ENCODE peak calls at places on chromosome 14, in five cellular contexts. One of them, this sample, is unnamed.

GRCh38 chr14:22699801-22700564 is 55.8 kb upstream of the OR6J1 start:
- DNase-seq in HFFc6: peak; percentile 22
- DNase-seq in psoas muscle: no peak
- DNase-seq in type B pancreatic cell: no peak
- DNase-seq in tibial nerve: no peak
- DNase-seq in this sample: no peak

GRCh38 chr14:64758711-64759554 is 54.7 kb downstream of the PLEKHG3 start:
- DNase-seq in type B pancreatic cell: no peak
- DNase-seq in tibial nerve: no peak
- DNase-seq in psoas muscle: peak; percentile 45
- DNase-seq in HFFc6: peak; percentile 88
- DNase-seq in this sample: no peak

GRCh38 chr14:102690509-102691286 is 86.6 kb upstream of the TRAF3 start:
- DNase-seq in tibial nerve: no peak
- DNase-seq in HFFc6: no peak
- DNase-seq in type B pancreatic cell: no peak
- DNase-seq in psoas muscle: no peak
- DNase-seq in this sample: no peak

GRCh38 chr14:63551338-63551737 is 8.2 kb upstream of the PPP2R5E start:
- DNase-seq in HFFc6: no peak
- DNase-seq in tibial nerve: no peak
- DNase-seq in psoas muscle: no peak
- DNase-seq in type B pancreatic cell: no peak
- DNase-seq in this sample: no peak

GRCh38 chr14:68718033-68718725 is 74.7 kb downstream of the ZFP36L1 start:
- DNase-seq in HFFc6: no peak
- DNase-seq in type B pancreatic cell: no peak
- DNase-seq in psoas muscle: no peak
- DNase-seq in tibial nerve: no peak
- DNase-seq in this sample: no peak

GRCh38 chr14:73725116-73726024 is 11.2 kb upstream of the PNMA1 start:
- DNase-seq in HFFc6: no peak
- DNase-seq in psoas muscle: peak; percentile 75
- DNase-seq in type B pancreatic cell: no peak
- DNase-seq in tibial nerve: peak; percentile 3
- DNase-seq in this sample: no peak

GRCh38 chr14:103803661-103804060 is 43.7 kb downstream of the PPP1R13B start:
- DNase-seq in tibial nerve: no peak
- DNase-seq in HFFc6: peak; percentile 66
- DNase-seq in psoas muscle: no peak
- DNase-seq in type B pancreatic cell: no peak
- DNase-seq in this sample: no peak

GRCh38 chr14:103105580-103106168 is 11.1 kb downstream of the EXOC3L4 start:
- DNase-seq in psoas muscle: no peak
- DNase-seq in HFFc6: no peak
- DNase-seq in type B pancreatic cell: no peak
- DNase-seq in tibial nerve: no peak
- DNase-seq in this sample: no peak

GRCh38 chr14:75822522-75823288 is 159.1 kb downstream of the TGFB3 start:
- DNase-seq in tibial nerve: no peak
- DNase-seq in psoas muscle: no peak
- DNase-seq in type B pancreatic cell: no peak
- DNase-seq in HFFc6: peak; percentile 79
- DNase-seq in this sample: no peak

GRCh38 chr14:95431199-95432145 is 85.0 kb downstream of the SYNE3 start:
- DNase-seq in HFFc6: no peak
- DNase-seq in psoas muscle: no peak
- DNase-seq in tibial nerve: no peak
- DNase-seq in type B pancreatic cell: no peak
- DNase-seq in this sample: peak; percentile 24

GRCh38 chr14:23438130-23438893 is 2.9 kb upstream of the MYH7 start:
- DNase-seq in HFFc6: no peak
- DNase-seq in type B pancreatic cell: peak; percentile 55
- DNase-seq in tibial nerve: no peak
- DNase-seq in psoas muscle: no peak
- DNase-seq in this sample: no peak

GRCh38 chr14:81400202-81400678 is at the start of gene STON2:
- DNase-seq in HFFc6: peak; percentile 17
- DNase-seq in psoas muscle: peak; percentile 67
- DNase-seq in type B pancreatic cell: no peak
- DNase-seq in tibial nerve: peak; percentile 46
- DNase-seq in this sample: no peak

GRCh38 chr14:64707661-64708060 is 3.4 kb downstream of the PLEKHG3 start:
- DNase-seq in psoas muscle: no peak
- DNase-seq in HFFc6: peak; percentile 63
- DNase-seq in type B pancreatic cell: no peak
- DNase-seq in tibial nerve: no peak
- DNase-seq in this sample: no peak

GRCh38 chr14:35826218-35826951 is at the start of gene BRMS1L:
- DNase-seq in type B pancreatic cell: peak; percentile 98
- DNase-seq in tibial nerve: peak; percentile 96
- DNase-seq in HFFc6: peak; percentile 98
- DNase-seq in psoas muscle: peak; percentile 99
- DNase-seq in this sample: peak; percentile 96

GRCh38 chr14:96662116-96662901 is 134.9 kb upstream of the VRK1 start:
- DNase-seq in psoas muscle: no peak
- DNase-seq in HFFc6: no peak
- DNase-seq in type B pancreatic cell: no peak
- DNase-seq in tibial nerve: no peak
- DNase-seq in this sample: no peak

GRCh38 chr14:99522457-99522891 is 41.3 kb downstream of the CCNK start:
- DNase-seq in tibial nerve: no peak
- DNase-seq in type B pancreatic cell: no peak
- DNase-seq in psoas muscle: peak; percentile 54
- DNase-seq in HFFc6: peak; percentile 56
- DNase-seq in this sample: no peak

GRCh38 chr14:65156568-65157366 is 54.5 kb upstream of the MAX start:
- DNase-seq in psoas muscle: peak; percentile 71
- DNase-seq in type B pancreatic cell: no peak
- DNase-seq in tibial nerve: peak; percentile 53
- DNase-seq in HFFc6: peak; percentile 59
- DNase-seq in this sample: no peak

GRCh38 chr14:58077621-58078020 is 74.4 kb downstream of the ARMH4 start:
- DNase-seq in tibial nerve: no peak
- DNase-seq in type B pancreatic cell: no peak
- DNase-seq in HFFc6: peak; percentile 29
- DNase-seq in psoas muscle: no peak
- DNase-seq in this sample: no peak

GRCh38 chr14:73463411-73463810 is 5.1 kb upstream of the NUMB start:
- DNase-seq in type B pancreatic cell: no peak
- DNase-seq in psoas muscle: peak; percentile 70
- DNase-seq in tibial nerve: peak; percentile 68
- DNase-seq in HFFc6: peak; percentile 93
- DNase-seq in this sample: no peak

GRCh38 chr14:102590667-102591099 is 1.8 kb upstream of the RCOR1 start:
- DNase-seq in type B pancreatic cell: no peak
- DNase-seq in tibial nerve: peak; percentile 31
- DNase-seq in HFFc6: no peak
- DNase-seq in psoas muscle: peak; percentile 68
- DNase-seq in this sample: peak; percentile 63

GRCh38 chr14:64293976-64294671 is at the start of gene ESR2:
- DNase-seq in tibial nerve: no peak
- DNase-seq in type B pancreatic cell: peak; percentile 71
- DNase-seq in HFFc6: no peak
- DNase-seq in psoas muscle: peak; percentile 56
- DNase-seq in this sample: peak; percentile 53

GRCh38 chr14:75650253-75651058 is 10.2 kb downstream of the ERG28 start:
- DNase-seq in HFFc6: no peak
- DNase-seq in tibial nerve: no peak
- DNase-seq in type B pancreatic cell: no peak
- DNase-seq in psoas muscle: no peak
- DNase-seq in this sample: no peak

GRCh38 chr14:85917631-85918030 is 387.7 kb downstream of the FLRT2 start:
- DNase-seq in tibial nerve: no peak
- DNase-seq in type B pancreatic cell: no peak
- DNase-seq in psoas muscle: no peak
- DNase-seq in HFFc6: no peak
- DNase-seq in this sample: no peak

GRCh38 chr14:22190411-22191191 is 398.4 kb downstream of the DAD1 start:
- DNase-seq in tibial nerve: no peak
- DNase-seq in psoas muscle: no peak
- DNase-seq in HFFc6: peak; percentile 58
- DNase-seq in type B pancreatic cell: no peak
- DNase-seq in this sample: no peak

GRCh38 chr14:65318636-65319506 is 93.7 kb upstream of the FUT8 start:
- DNase-seq in tibial nerve: no peak
- DNase-seq in HFFc6: no peak
- DNase-seq in psoas muscle: no peak
- DNase-seq in type B pancreatic cell: no peak
- DNase-seq in this sample: no peak

GRCh38 chr14:101963052-101963451 is 1.3 kb upstream of the DYNC1H1 start:
- DNase-seq in type B pancreatic cell: no peak
- DNase-seq in HFFc6: no peak
- DNase-seq in psoas muscle: no peak
- DNase-seq in tibial nerve: no peak
- DNase-seq in this sample: no peak

GRCh38 chr14:101972126-101972785 is 7.9 kb downstream of the DYNC1H1 start:
- DNase-seq in psoas muscle: peak; percentile 84
- DNase-seq in tibial nerve: peak; percentile 87
- DNase-seq in HFFc6: peak; percentile 99
- DNase-seq in type B pancreatic cell: no peak
- DNase-seq in this sample: no peak

GRCh38 chr14:54387328-54387727 is 9.5 kb upstream of the CDKN3 start:
- DNase-seq in tibial nerve: no peak
- DNase-seq in type B pancreatic cell: no peak
- DNase-seq in psoas muscle: no peak
- DNase-seq in HFFc6: no peak
- DNase-seq in this sample: no peak

GRCh38 chr14:25461780-25462179 is 411.8 kb upstream of the STXBP6 start:
- DNase-seq in tibial nerve: no peak
- DNase-seq in HFFc6: no peak
- DNase-seq in type B pancreatic cell: no peak
- DNase-seq in psoas muscle: no peak
- DNase-seq in this sample: no peak
- TF ChIP-seq CTCF in tibial nerve: no peak
- TF ChIP-seq CTCF in HFFc6: no peak
- TF ChIP-seq CTCF in type B pancreatic cell: no peak
- TF ChIP-seq CTCF in psoas muscle: no peak
- TF ChIP-seq CTCF in this sample: no peak

DNA sequence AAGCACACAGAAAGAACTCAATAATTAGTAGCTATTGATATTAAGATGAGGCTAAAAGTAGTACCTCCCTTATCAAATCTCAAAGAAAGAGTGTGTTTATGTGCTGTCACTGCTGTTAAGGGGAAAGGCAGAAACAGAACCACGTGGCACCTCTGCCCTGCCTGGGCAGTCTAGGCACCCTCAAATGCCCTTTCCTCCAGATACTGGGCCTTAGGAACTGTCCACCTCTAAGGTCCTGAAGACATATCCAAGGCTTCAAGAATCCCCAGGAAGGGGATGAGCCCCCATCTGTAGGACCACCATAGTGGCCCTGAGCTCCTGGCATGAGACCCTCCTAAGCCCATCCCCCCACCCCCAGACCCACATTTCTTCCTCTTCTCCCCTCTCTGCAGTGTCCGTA is 29.1 kb downstream of the NGB start:
- DNase-seq in tibial nerve: no peak
- DNase-seq in type B pancreatic cell: no peak
- DNase-seq in HFFc6: no peak
- DNase-seq in psoas muscle: peak; percentile 0
- DNase-seq in this sample: no peak
- TF ChIP-seq CTCF in tibial nerve: no peak
- TF ChIP-seq CTCF in type B pancreatic cell: no peak
- TF ChIP-seq CTCF in HFFc6: no peak
- TF ChIP-seq CTCF in psoas muscle: no peak
- TF ChIP-seq CTCF in this sample: no peak

DNA sequence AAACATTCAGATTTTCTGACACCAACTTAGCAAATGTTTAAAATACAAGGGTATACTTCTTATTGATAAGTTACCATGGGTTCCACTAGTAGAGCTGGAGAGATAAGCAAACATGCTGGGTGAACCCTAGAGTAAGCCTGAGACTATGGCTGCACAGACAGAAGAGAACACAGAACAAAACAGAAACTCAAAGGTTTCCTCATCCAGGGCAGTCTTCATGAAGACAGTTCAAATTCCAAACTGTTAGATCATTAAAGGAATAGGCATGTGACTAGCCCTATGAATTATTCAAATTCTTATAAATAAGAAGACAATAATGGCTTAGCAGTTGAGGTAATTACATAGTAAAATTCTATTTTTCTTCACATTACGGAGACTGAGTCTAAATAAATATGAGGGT is 28.1 kb downstream of the BTBD7 start:
- DNase-seq in HFFc6: peak; percentile 29
- DNase-seq in type B pancreatic cell: no peak
- DNase-seq in psoas muscle: no peak
- DNase-seq in tibial nerve: no peak
- DNase-seq in this sample: no peak
- TF ChIP-seq CTCF in HFFc6: no peak
- TF ChIP-seq CTCF in type B pancreatic cell: no peak
- TF ChIP-seq CTCF in psoas muscle: no peak
- TF ChIP-seq CTCF in tibial nerve: no peak
- TF ChIP-seq CTCF in this sample: no peak

GRCh38 chr14:100644784-100645183 is 57.6 kb upstream of the BEGAIN start:
- DNase-seq in tibial nerve: no peak
- DNase-seq in type B pancreatic cell: no peak
- DNase-seq in psoas muscle: no peak
- DNase-seq in HFFc6: no peak
- DNase-seq in this sample: no peak

GRCh38 chr14:100645986-100646314 is 58.7 kb upstream of the BEGAIN start:
- DNase-seq in psoas muscle: no peak
- DNase-seq in HFFc6: no peak
- DNase-seq in type B pancreatic cell: no peak
- DNase-seq in tibial nerve: no peak
- DNase-seq in this sample: no peak

GRCh38 chr14:100648474-100649172 is 61.4 kb upstream of the BEGAIN start:
- DNase-seq in type B pancreatic cell: no peak
- DNase-seq in HFFc6: no peak
- DNase-seq in tibial nerve: no peak
- DNase-seq in psoas muscle: no peak
- DNase-seq in this sample: no peak

GRCh38 chr14:100644383-100644782 is 57.2 kb upstream of the BEGAIN start:
- DNase-seq in HFFc6: no peak
- DNase-seq in tibial nerve: no peak
- DNase-seq in type B pancreatic cell: no peak
- DNase-seq in psoas muscle: no peak
- DNase-seq in this sample: no peak

DNA sequence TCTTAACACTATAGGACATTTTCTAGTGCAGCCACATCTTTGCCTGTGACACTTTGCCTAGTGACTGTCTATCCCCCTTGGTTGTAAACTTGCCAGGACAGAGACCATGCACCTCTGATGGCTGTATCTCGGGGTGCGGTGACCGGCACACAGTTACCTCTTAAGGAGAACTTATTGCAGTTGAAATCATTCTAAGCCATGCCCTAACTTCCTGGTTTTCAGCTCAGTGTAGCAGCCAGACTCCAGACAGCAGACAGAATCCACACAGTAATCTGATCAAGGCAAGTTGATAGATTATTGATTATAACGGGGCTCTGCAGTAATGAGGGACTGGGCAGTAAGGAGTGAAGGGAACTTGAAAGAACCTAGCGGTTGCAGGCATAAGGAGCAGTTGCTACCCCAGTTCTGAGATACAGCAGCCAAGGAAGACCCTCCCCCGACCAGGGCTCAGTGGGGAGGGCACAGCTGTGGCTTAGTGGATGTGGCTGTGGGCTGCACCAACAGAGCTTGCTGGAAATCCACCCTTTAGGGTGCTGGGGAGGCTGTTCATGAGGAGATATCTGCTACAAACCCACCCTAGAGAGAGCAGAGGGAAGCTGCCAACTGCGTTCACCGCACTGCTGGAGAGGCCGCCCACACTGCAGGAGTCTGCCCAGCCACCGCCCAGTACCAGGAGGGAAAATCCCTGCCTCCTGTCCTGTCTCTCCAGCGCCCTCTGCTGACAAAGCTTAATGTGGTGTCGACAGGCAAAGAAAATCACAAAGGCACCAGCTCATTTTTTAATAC is 58.2 kb upstream of the BEGAIN start:
- DNase-seq in type B pancreatic cell: peak; percentile 86
- DNase-seq in psoas muscle: peak; percentile 82
- DNase-seq in tibial nerve: peak; percentile 96
- DNase-seq in HFFc6: peak; percentile 70
- DNase-seq in this sample: peak; percentile 95
- TF ChIP-seq CTCF in type B pancreatic cell: peak; percentile 85
- TF ChIP-seq CTCF in psoas muscle: peak; percentile 61
- TF ChIP-seq CTCF in tibial nerve: peak; percentile 88
- TF ChIP-seq CTCF in HFFc6: peak; percentile 88
- TF ChIP-seq CTCF in this sample: peak; percentile 91

This sample was measured in endothelial cell.